ENCODE peak calls at places on chromosomes 12 and 14, in six cellular contexts. O, K, E, J, L and W are unnamed samples. For H3K9me3, the result is how much of the 10 kb centered on the place peaks cover.

GRCh38 chr12:114869091-114869834 is 185.3 kb upstream of the TBX3 start:
- DNase-seq in O (no peak), K (no peak), E (no peak), J (no peak), L (peak), W (no peak)

GRCh38 chr12:34605510-34605887 is 583.2 kb downstream of the ALG10 start:
- DNase-seq in O (no peak), K (no peak), E (no peak), J (no peak), L (peak), W (no peak)

GRCh38 chr12:59004466-59004865 is 84.2 kb upstream of the LRIG3 start:
- DNase-seq in O (no peak), K (no peak), E (no peak), J (no peak), L (no peak), W (no peak)

GRCh38 chr12:96070670-96071279 is 35.4 kb upstream of the LTA4H start:
- DNase-seq in O (peak), K (peak), E (no peak), J (peak), L (peak), W (no peak)

GRCh38 chr12:96427269-96427729 is 27.1 kb upstream of the CDK17 start:
- DNase-seq in O (no peak), K (peak), E (peak), J (peak), L (peak), W (no peak)

GRCh38 chr12:31959701-31960391 is 631 bp downstream of the RESF1 start:
- DNase-seq in O (peak), K (peak), E (peak), J (peak), L (peak), W (peak)

GRCh38 chr14:35155962-35156361 is 33.6 kb downstream of the PRORP start:
- DNase-seq in O (no peak), K (peak), E (no peak), J (no peak), L (peak), W (peak)

GRCh38 chr14:53742226-53742607 is 214.4 kb downstream of the BMP4 start:
- DNase-seq in O (no peak), K (peak), E (no peak), J (no peak), L (no peak), W (no peak)

GRCh38 chr12:130281157-130281799 is 56.4 kb upstream of the PIWIL1 start:
- DNase-seq in O (no peak), K (no peak), E (no peak), J (peak), L (peak), W (no peak)

GRCh38 chr12:129966086-129966640 is 62.3 kb upstream of the TMEM132D start:
- DNase-seq in O (no peak), K (no peak), E (no peak), J (no peak), L (no peak), W (no peak)

GRCh38 chr12:34526946-34527345 is 504.6 kb downstream of the ALG10 start:
- DNase-seq in O (no peak), K (no peak), E (peak), J (no peak), L (no peak), W (no peak)

GRCh38 chr12:126926023-126926600 is 1340.9 kb upstream of the TMEM132C start:
- DNase-seq in O (peak), K (no peak), E (no peak), J (no peak), L (no peak), W (no peak)

GRCh38 chr14:68747366-68747765 is 45.5 kb downstream of the ZFP36L1 start:
- DNase-seq in O (no peak), K (no peak), E (no peak), J (no peak), L (no peak), W (no peak)

GRCh38 chr14:57080691-57081090 is 188.0 kb downstream of the EXOC5 start:
- DNase-seq in O (no peak), K (no peak), E (no peak), J (no peak), L (no peak), W (no peak)

GRCh38 chr14:98578204-98578603 is 693.8 kb downstream of the BCL11B start:
- DNase-seq in O (no peak), K (no peak), E (no peak), J (no peak), L (no peak), W (no peak)

GRCh38 chr14:82667006-82667405 is 1133.4 kb upstream of the SEL1L start:
- DNase-seq in O (no peak), K (no peak), E (no peak), J (no peak), L (no peak), W (no peak)
- TF ChIP-seq POLR2AphosphoS5 in O (no peak), K (no peak), E (no peak), J (no peak), L (no peak), W (no peak)

GRCh38 chr14:96916751-96917150 is 119.6 kb downstream of the VRK1 start:
- DNase-seq in O (no peak), K (no peak), E (no peak), J (no peak), L (no peak), W (no peak)

GRCh38 chr14:96914729-96915128 is 117.5 kb downstream of the VRK1 start:
- DNase-seq in O (no peak), K (no peak), E (no peak), J (no peak), L (no peak), W (no peak)

GRCh38 chr14:96909841-96910364 is 112.7 kb downstream of the VRK1 start:
- DNase-seq in O (no peak), K (no peak), E (no peak), J (no peak), L (no peak), W (no peak)

GRCh38 chr14:96915478-96915877 is 118.3 kb downstream of the VRK1 start:
- DNase-seq in O (no peak), K (no peak), E (no peak), J (no peak), L (no peak), W (no peak)

GRCh38 chr14:96911499-96912130 is 114.4 kb downstream of the VRK1 start:
- DNase-seq in O (no peak), K (no peak), E (no peak), J (no peak), L (no peak), W (no peak)
- H3K9me3 ChIP-seq in O (under half), K (under half), E (under half), J (under half), L (under half), W (under half)

GRCh38 chr12:132986001-132986884 is at the start of gene ZNF26:
- DNase-seq in O (peak), K (peak), E (peak), J (peak), L (peak), W (peak)

GRCh38 chr12:132986885-132987225 is 688 bp downstream of the ZNF26 start:
- DNase-seq in O (no peak), K (no peak), E (no peak), J (no peak), L (no peak), W (no peak)
- H3K27ac ChIP-seq in O (peak), K (no peak), E (peak), J (peak), L (peak), W (no peak)

DNA sequence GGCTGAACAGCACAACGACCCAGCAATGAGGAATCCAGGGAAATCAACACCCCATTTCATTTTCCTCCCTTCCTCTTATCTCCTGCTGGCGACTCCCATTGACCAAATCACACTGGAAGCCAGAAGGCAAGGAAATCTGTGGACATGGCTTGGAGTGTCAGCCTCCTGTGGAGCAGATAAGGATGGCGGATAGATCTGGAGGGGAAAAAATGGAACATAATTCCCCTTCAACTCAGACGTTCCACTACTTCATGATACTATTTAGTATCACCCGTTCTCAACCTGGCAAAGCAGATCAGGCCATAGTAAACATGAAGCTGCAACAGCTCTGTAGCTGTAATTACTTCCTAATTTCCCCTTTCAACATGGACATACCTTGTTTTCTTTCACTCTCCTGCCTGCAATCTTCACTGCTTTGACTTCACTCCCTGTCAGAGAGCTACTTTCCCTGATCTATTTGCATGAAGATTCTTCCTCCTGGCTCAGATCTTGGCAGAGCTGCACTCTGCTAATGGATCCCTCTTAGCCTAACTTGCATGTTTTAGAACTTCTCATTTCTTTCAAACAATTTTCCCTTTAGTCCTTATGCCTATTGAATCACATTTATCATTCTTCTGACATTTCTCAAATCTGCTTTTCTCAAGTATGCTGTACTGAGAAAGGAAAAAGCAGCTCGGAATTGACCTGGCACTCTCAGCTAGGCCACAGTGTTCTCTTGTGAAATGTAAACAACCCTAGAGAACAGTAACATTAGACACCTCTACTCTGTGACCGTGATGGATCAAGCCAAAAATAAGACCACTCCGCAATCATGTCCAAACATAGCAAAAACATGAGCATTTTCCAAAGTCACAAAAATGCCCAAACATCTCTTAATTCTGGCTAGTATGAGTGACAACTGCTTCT is 135.1 kb downstream of the ETNK1 start:
- DNase-seq in O (no peak), K (no peak), E (no peak), J (no peak), L (no peak), W (no peak)
- TF ChIP-seq POLR2AphosphoS5 in O (no peak), K (no peak), E (no peak), J (peak), L (no peak), W (no peak)

DNA sequence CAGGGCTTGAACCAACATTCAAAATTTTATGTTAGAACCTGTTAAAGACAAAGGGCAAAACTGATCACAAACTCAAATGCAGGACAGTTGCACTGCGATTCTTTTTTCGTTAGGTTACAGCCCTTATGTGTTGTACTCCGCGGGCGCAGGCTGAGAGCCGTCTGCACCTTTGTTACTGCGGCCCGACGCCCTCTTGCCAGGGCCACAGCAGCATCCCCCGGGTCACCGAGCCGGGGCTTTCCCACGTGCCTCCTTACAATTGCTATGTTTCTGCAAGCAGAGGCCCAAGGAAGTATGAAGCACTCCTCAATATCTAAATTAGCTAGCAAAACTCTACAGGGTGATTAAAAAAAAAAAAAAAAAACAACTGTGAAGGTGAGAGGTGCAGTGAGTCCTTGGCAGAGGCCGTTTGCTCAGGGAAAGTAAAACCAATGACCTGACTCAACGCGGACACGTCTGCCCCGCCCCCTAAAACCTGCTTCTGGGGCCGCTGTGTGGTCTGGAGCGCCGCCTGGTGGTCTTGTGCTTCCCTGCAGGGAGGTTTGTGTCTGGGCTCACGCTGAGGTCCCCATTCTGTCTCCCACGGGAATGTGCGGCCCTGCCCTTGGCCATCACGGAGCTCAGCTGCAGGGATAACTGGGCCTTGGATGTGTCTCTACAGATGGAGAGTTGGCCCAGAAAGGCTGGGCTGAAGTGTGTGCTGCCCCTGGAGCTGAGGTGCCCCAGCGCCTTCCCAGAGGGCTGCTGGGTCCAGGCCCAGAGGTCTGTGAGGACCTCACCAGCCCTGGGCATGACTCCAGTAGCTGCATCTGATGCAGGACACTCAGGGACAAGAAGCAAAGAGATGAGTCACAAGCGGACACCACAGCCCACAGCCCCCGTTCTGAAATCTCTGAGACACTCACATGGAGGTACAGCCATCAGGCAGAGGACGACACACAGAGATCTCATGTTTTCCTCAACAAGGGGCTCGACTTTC is 418.5 kb downstream of the TMEM121 start:
- DNase-seq in O (no peak), K (no peak), E (peak), J (peak), L (peak), W (no peak)
- H3K9me3 ChIP-seq in O (under half), K (under half), E (under half), J (under half), L (under half), W (under half)

GRCh38 chr12:48813464-48814312 is 4.6 kb upstream of the CACNB3 start:
- DNase-seq in O (no peak), K (no peak), E (no peak), J (no peak), L (no peak), W (no peak)

GRCh38 chr12:48811454-48812090 is 6.7 kb upstream of the CACNB3 start:
- DNase-seq in O (no peak), K (no peak), E (no peak), J (no peak), L (no peak), W (no peak)

GRCh38 chr12:48814313-48815280 is 3.7 kb upstream of the CACNB3 start:
- DNase-seq in O (peak), K (peak), E (no peak), J (peak), L (peak), W (no peak)

GRCh38 chr12:48810817-48811453 is 7.4 kb upstream of the CACNB3 start:
- DNase-seq in O (no peak), K (peak), E (no peak), J (no peak), L (no peak), W (no peak)

DNA sequence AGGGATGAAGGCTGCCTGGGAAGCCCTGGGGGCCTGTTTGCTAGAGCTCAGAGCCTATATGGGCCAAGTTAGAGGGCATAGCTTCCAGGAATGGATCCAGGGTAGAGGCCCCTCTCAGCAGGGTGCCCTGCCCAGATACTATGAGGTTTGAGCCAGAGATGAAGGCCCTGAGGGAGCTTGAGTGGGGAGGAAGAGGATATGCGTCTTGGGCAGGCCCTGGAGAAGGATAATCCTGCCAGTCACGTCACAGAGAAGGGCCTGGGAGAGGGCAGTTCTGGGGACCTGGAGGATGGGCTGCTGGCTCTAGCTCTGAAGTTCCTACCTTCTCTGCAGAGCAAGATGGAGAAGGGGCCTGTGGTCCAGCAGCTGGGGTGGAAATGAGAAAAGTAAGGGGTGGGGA is 5.9 kb upstream of the CACNB3 start:
- DNase-seq in O (no peak), K (no peak), E (no peak), J (no peak), L (no peak), W (no peak)
- H3K27ac ChIP-seq in O (no peak), K (no peak), E (no peak), J (peak), L (no peak), W (no peak)

DNA sequence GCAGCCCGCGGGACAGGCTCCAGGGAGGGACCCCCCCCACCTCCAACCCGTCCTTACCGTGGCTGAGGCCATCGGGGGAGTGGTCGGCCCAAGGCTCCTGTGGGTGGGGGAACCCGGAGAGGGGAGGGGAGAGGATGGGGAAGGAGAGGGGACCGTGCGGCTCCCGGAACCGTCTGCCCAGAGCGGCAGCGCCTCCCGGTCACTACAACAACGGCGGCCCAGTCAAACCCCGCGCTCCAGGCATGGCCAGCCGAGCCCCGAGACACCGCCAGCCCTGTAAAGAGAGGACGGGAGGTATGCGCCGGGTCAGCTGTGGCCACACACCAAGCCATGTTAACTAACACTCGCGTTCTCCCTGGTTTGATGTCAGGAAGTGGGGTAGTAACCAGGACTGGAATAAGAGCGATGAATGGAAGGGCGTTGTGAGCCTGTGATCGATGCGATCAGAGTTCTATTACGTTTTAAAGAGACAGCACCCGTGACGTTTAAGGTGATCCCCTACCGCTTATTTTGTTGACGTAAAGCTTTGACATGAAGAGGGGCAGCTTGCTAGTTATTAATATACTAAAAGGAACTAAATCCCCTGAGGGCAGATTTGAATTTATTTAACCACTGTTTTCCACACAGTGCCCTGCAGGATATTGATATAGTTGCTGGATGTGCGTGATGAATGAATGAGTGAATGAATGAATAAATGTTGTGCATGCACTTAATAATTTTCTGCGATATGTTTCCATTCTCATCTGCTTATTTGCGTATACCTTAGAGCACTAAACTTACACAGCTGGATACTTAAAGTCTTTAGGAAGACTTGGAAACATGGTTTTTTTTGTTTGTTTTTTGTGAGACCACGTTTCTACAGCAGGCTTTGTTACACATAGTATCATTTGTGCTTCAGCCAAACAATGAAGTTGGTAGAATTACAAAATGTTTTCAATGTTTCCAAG is at the start of gene POC1B:
- DNase-seq in O (peak), K (peak), E (peak), J (peak), L (peak), W (no peak)
- TF ChIP-seq POLR2AphosphoS5 in O (peak), K (peak), E (peak), J (peak), L (no peak), W (peak)

GRCh38 chr14:82414853-82415539 is 881.3 kb upstream of the SEL1L start:
- DNase-seq in O (no peak), K (no peak), E (no peak), J (no peak), L (no peak), W (no peak)
- H3K9me3 ChIP-seq in O (under half), K (under half), E (under half), J (under half), L (under half), W (under half)